ENCODE peak calls at places on chromosome 6, in ten cellular contexts. One of them, this sample, is unnamed.

GRCh38 chr6:91276315-91276714 is 689.4 kb upstream of the MAP3K7 start:
- DNase-seq in left lung: no peak
- DNase-seq in progenitor cell of endocrine pancreas: no peak
- DNase-seq in heart right ventricle: no peak
- DNase-seq in WTC11: no peak
- DNase-seq in cardiac fibroblast: no peak
- DNase-seq in neural crest cell: no peak
- DNase-seq in CD4-positive, alpha-beta T cell: no peak
- DNase-seq in activated CD8-positive, alpha-beta T cell treated with anti-CD3 and anti-CD28 coated beads for 36 hours: no peak
- DNase-seq in GM13977: peak; percentile 21
- DNase-seq in this sample: no peak

GRCh38 chr6:107820571-107821261 is 3.4 kb downstream of the SCML4 start:
- DNase-seq in left lung: no peak
- DNase-seq in progenitor cell of endocrine pancreas: no peak
- DNase-seq in GM13977: no peak
- DNase-seq in cardiac fibroblast: no peak
- DNase-seq in activated CD8-positive, alpha-beta T cell treated with anti-CD3 and anti-CD28 coated beads for 36 hours: peak; percentile 58
- DNase-seq in heart right ventricle: no peak
- DNase-seq in neural crest cell: no peak
- DNase-seq in WTC11: no peak
- DNase-seq in CD4-positive, alpha-beta T cell: peak; percentile 49
- DNase-seq in this sample: no peak

GRCh38 chr6:903746-904145 is 210.8 kb upstream of the EXOC2 start:
- DNase-seq in cardiac fibroblast: no peak
- DNase-seq in activated CD8-positive, alpha-beta T cell treated with anti-CD3 and anti-CD28 coated beads for 36 hours: no peak
- DNase-seq in heart right ventricle: no peak
- DNase-seq in WTC11: no peak
- DNase-seq in GM13977: no peak
- DNase-seq in progenitor cell of endocrine pancreas: no peak
- DNase-seq in neural crest cell: no peak
- DNase-seq in left lung: no peak
- DNase-seq in CD4-positive, alpha-beta T cell: no peak
- DNase-seq in this sample: no peak

GRCh38 chr6:138429731-138430130 is 25.7 kb downstream of the HEBP2 start:
- DNase-seq in WTC11: no peak
- DNase-seq in progenitor cell of endocrine pancreas: no peak
- DNase-seq in activated CD8-positive, alpha-beta T cell treated with anti-CD3 and anti-CD28 coated beads for 36 hours: no peak
- DNase-seq in neural crest cell: no peak
- DNase-seq in left lung: no peak
- DNase-seq in CD4-positive, alpha-beta T cell: no peak
- DNase-seq in heart right ventricle: no peak
- DNase-seq in cardiac fibroblast: no peak
- DNase-seq in GM13977: no peak
- DNase-seq in this sample: no peak

GRCh38 chr6:125781307-125781868 is 9.4 kb upstream of the NCOA7 start:
- DNase-seq in progenitor cell of endocrine pancreas: no peak
- DNase-seq in cardiac fibroblast: peak; percentile 55
- DNase-seq in neural crest cell: no peak
- DNase-seq in activated CD8-positive, alpha-beta T cell treated with anti-CD3 and anti-CD28 coated beads for 36 hours: peak; percentile 79
- DNase-seq in left lung: no peak
- DNase-seq in CD4-positive, alpha-beta T cell: no peak
- DNase-seq in GM13977: peak; percentile 31
- DNase-seq in WTC11: no peak
- DNase-seq in heart right ventricle: no peak
- DNase-seq in this sample: peak; percentile 56

GRCh38 chr6:69974193-69974592 is 107.8 kb downstream of the COL19A1 start:
- DNase-seq in GM13977: no peak
- DNase-seq in cardiac fibroblast: peak; percentile 73
- DNase-seq in activated CD8-positive, alpha-beta T cell treated with anti-CD3 and anti-CD28 coated beads for 36 hours: no peak
- DNase-seq in heart right ventricle: peak; percentile 21
- DNase-seq in WTC11: no peak
- DNase-seq in neural crest cell: no peak
- DNase-seq in progenitor cell of endocrine pancreas: no peak
- DNase-seq in CD4-positive, alpha-beta T cell: no peak
- DNase-seq in left lung: no peak
- DNase-seq in this sample: no peak

GRCh38 chr6:148677594-148678476 is 69.0 kb upstream of the UST start:
- DNase-seq in activated CD8-positive, alpha-beta T cell treated with anti-CD3 and anti-CD28 coated beads for 36 hours: no peak
- DNase-seq in CD4-positive, alpha-beta T cell: no peak
- DNase-seq in progenitor cell of endocrine pancreas: no peak
- DNase-seq in WTC11: no peak
- DNase-seq in heart right ventricle: no peak
- DNase-seq in GM13977: peak; percentile 60
- DNase-seq in left lung: no peak
- DNase-seq in neural crest cell: no peak
- DNase-seq in cardiac fibroblast: no peak
- DNase-seq in this sample: no peak

GRCh38 chr6:1280666-1281300 is 31.1 kb upstream of the FOXQ1 start:
- DNase-seq in CD4-positive, alpha-beta T cell: no peak
- DNase-seq in activated CD8-positive, alpha-beta T cell treated with anti-CD3 and anti-CD28 coated beads for 36 hours: no peak
- DNase-seq in heart right ventricle: no peak
- DNase-seq in neural crest cell: no peak
- DNase-seq in progenitor cell of endocrine pancreas: no peak
- DNase-seq in GM13977: no peak
- DNase-seq in cardiac fibroblast: no peak
- DNase-seq in left lung: no peak
- DNase-seq in WTC11: no peak
- DNase-seq in this sample: no peak

GRCh38 chr6:168047841-168048723 is 30.9 kb downstream of the FRMD1 start:
- DNase-seq in CD4-positive, alpha-beta T cell: no peak
- DNase-seq in neural crest cell: no peak
- DNase-seq in progenitor cell of endocrine pancreas: no peak
- DNase-seq in cardiac fibroblast: no peak
- DNase-seq in left lung: no peak
- DNase-seq in GM13977: no peak
- DNase-seq in heart right ventricle: no peak
- DNase-seq in WTC11: no peak
- DNase-seq in activated CD8-positive, alpha-beta T cell treated with anti-CD3 and anti-CD28 coated beads for 36 hours: no peak
- DNase-seq in this sample: peak; percentile 31

GRCh38 chr6:28742668-28743270 is 181.0 kb downstream of the TRIM27 start:
- DNase-seq in progenitor cell of endocrine pancreas: no peak
- DNase-seq in cardiac fibroblast: peak; percentile 90
- DNase-seq in heart right ventricle: no peak
- DNase-seq in GM13977: no peak
- DNase-seq in activated CD8-positive, alpha-beta T cell treated with anti-CD3 and anti-CD28 coated beads for 36 hours: peak; percentile 65
- DNase-seq in neural crest cell: no peak
- DNase-seq in left lung: no peak
- DNase-seq in WTC11: peak; percentile 85
- DNase-seq in CD4-positive, alpha-beta T cell: no peak
- DNase-seq in this sample: no peak

GRCh38 chr6:157977176-157977804 is 4.4 kb upstream of the SYNJ2 start:
- DNase-seq in heart right ventricle: no peak
- DNase-seq in progenitor cell of endocrine pancreas: no peak
- DNase-seq in activated CD8-positive, alpha-beta T cell treated with anti-CD3 and anti-CD28 coated beads for 36 hours: no peak
- DNase-seq in left lung: no peak
- DNase-seq in cardiac fibroblast: no peak
- DNase-seq in CD4-positive, alpha-beta T cell: no peak
- DNase-seq in GM13977: no peak
- DNase-seq in neural crest cell: no peak
- DNase-seq in WTC11: no peak
- DNase-seq in this sample: no peak

DNA sequence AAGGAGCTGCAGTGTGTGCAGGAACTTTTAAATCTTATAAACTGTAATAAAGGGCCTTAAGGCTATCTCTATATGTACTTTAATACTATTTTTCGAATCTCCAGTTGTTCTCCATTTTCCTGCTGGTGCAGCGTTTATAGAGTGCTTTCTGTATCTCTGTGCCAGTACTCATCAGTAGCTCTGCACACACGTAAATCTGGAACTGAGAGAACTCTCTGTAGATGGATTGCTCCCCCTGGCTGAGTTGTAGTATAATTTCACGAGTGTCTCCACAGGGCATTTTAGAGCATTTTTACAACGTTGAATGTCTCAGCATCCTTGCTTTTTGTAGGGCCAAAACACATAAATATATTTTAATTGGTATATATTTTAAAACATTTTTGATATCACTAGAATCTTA is 256.5 kb downstream of the TRDN start:
- DNase-seq in progenitor cell of endocrine pancreas: no peak
- DNase-seq in left lung: no peak
- DNase-seq in GM13977: no peak
- DNase-seq in activated CD8-positive, alpha-beta T cell treated with anti-CD3 and anti-CD28 coated beads for 36 hours: no peak
- DNase-seq in cardiac fibroblast: peak; percentile 24
- DNase-seq in WTC11: no peak
- DNase-seq in neural crest cell: peak; percentile 4
- DNase-seq in heart right ventricle: peak; percentile 10
- DNase-seq in CD4-positive, alpha-beta T cell: no peak
- DNase-seq in this sample: no peak
- TF ChIP-seq CTCF in progenitor cell of endocrine pancreas: peak; percentile 56
- TF ChIP-seq CTCF in left lung: no peak
- TF ChIP-seq CTCF in GM13977: peak; percentile 23
- TF ChIP-seq CTCF in activated CD8-positive, alpha-beta T cell treated with anti-CD3 and anti-CD28 coated beads for 36 hours: no peak
- TF ChIP-seq CTCF in cardiac fibroblast: no peak
- TF ChIP-seq CTCF in WTC11: no peak
- TF ChIP-seq CTCF in neural crest cell: peak; percentile 60
- TF ChIP-seq CTCF in heart right ventricle: peak; percentile 48
- TF ChIP-seq CTCF in CD4-positive, alpha-beta T cell: no peak
- TF ChIP-seq CTCF in this sample: no peak

DNA sequence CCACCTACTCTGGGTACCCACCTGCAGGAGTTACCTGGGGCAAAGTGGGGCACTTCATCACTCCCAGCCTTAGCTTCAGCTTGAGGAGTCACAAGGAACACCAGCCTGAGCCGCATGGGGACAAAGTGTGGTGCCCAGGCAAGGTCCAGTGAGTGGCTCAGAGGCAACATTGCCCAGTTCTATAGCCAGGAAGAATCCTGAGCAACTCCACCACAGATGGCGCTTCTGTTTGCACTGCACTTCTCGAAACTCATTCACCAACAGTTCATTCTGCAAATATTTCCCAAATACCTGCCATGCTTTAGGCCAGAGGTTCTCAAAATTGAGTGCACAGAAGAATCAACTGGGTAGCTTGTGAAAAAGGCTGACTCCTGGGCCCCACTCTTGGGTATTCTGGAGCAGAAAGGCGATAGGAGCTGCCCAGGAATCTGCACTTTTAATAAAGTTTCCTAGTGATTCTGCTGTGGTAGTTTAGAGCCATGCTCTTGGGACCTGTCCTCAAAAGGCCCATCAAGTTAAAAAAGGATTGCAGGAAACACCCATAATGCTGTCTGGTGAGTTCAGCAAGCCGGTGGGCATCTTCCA is 83.1 kb downstream of the VEGFA start:
- DNase-seq in heart right ventricle: no peak
- DNase-seq in cardiac fibroblast: no peak
- DNase-seq in GM13977: no peak
- DNase-seq in left lung: no peak
- DNase-seq in neural crest cell: no peak
- DNase-seq in progenitor cell of endocrine pancreas: no peak
- DNase-seq in activated CD8-positive, alpha-beta T cell treated with anti-CD3 and anti-CD28 coated beads for 36 hours: no peak
- DNase-seq in WTC11: no peak
- DNase-seq in CD4-positive, alpha-beta T cell: no peak
- DNase-seq in this sample: peak; percentile 27
- TF ChIP-seq CTCF in heart right ventricle: no peak
- TF ChIP-seq CTCF in cardiac fibroblast: no peak
- TF ChIP-seq CTCF in GM13977: no peak
- TF ChIP-seq CTCF in left lung: no peak
- TF ChIP-seq CTCF in neural crest cell: no peak
- TF ChIP-seq CTCF in progenitor cell of endocrine pancreas: no peak
- TF ChIP-seq CTCF in activated CD8-positive, alpha-beta T cell treated with anti-CD3 and anti-CD28 coated beads for 36 hours: no peak
- TF ChIP-seq CTCF in WTC11: no peak
- TF ChIP-seq CTCF in CD4-positive, alpha-beta T cell: no peak
- TF ChIP-seq CTCF in this sample: no peak

GRCh38 chr6:50087231-50087954 is 37.7 kb upstream of the DEFB112 start:
- DNase-seq in CD4-positive, alpha-beta T cell: no peak
- DNase-seq in cardiac fibroblast: peak; percentile 62
- DNase-seq in left lung: no peak
- DNase-seq in activated CD8-positive, alpha-beta T cell treated with anti-CD3 and anti-CD28 coated beads for 36 hours: no peak
- DNase-seq in WTC11: no peak
- DNase-seq in neural crest cell: no peak
- DNase-seq in GM13977: no peak
- DNase-seq in heart right ventricle: no peak
- DNase-seq in progenitor cell of endocrine pancreas: no peak
- DNase-seq in this sample: no peak
- TF ChIP-seq CTCF in CD4-positive, alpha-beta T cell: no peak
- TF ChIP-seq CTCF in cardiac fibroblast: no peak
- TF ChIP-seq CTCF in left lung: no peak
- TF ChIP-seq CTCF in activated CD8-positive, alpha-beta T cell treated with anti-CD3 and anti-CD28 coated beads for 36 hours: no peak
- TF ChIP-seq CTCF in WTC11: no peak
- TF ChIP-seq CTCF in neural crest cell: no peak
- TF ChIP-seq CTCF in GM13977: no peak
- TF ChIP-seq CTCF in heart right ventricle: no peak
- TF ChIP-seq CTCF in progenitor cell of endocrine pancreas: no peak
- TF ChIP-seq CTCF in this sample: no peak

DNA sequence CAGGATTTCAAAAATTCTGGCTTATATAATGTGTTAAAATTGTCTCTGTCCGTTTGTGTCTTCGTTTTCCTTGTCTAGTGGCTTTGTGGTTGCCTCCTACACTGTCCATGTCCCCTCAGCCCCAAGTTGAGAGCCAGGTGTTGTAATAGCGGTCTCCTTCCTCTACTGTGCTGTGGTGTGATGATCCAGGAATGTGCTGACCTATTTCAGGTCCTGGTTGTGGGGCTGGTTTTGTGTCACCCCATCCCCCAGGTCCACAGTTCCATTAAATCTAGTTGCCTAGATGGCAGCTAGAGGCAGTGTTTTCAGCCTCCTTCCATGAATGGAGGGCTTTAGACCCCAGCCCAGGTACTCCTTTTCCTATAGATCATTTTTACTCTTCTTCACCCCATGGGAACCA is 128.7 kb downstream of the DNAH8 start:
- DNase-seq in activated CD8-positive, alpha-beta T cell treated with anti-CD3 and anti-CD28 coated beads for 36 hours: no peak
- DNase-seq in left lung: no peak
- DNase-seq in WTC11: peak; percentile 17
- DNase-seq in cardiac fibroblast: no peak
- DNase-seq in heart right ventricle: no peak
- DNase-seq in GM13977: no peak
- DNase-seq in neural crest cell: no peak
- DNase-seq in CD4-positive, alpha-beta T cell: no peak
- DNase-seq in progenitor cell of endocrine pancreas: no peak
- DNase-seq in this sample: no peak
- TF ChIP-seq CTCF in activated CD8-positive, alpha-beta T cell treated with anti-CD3 and anti-CD28 coated beads for 36 hours: no peak
- TF ChIP-seq CTCF in left lung: no peak
- TF ChIP-seq CTCF in WTC11: no peak
- TF ChIP-seq CTCF in cardiac fibroblast: no peak
- TF ChIP-seq CTCF in heart right ventricle: no peak
- TF ChIP-seq CTCF in GM13977: no peak
- TF ChIP-seq CTCF in neural crest cell: no peak
- TF ChIP-seq CTCF in CD4-positive, alpha-beta T cell: no peak
- TF ChIP-seq CTCF in progenitor cell of endocrine pancreas: no peak
- TF ChIP-seq CTCF in this sample: no peak